ENCODE peak calls at places on chromosome 6, in seven cellular contexts. K is AG09309, F is progenitor cell of endocrine pancreas, B is myocyte, A is memory B cell, P is RWPE1, N is NCI-H748 treated with DMSO at 0.1 percent for 48 hours. C is an unnamed sample.

GRCh38 chr6:136886110-136886509 is 36.0 kb upstream of the SLC35D3 start:
- DNase-seq in K (no peak), F (no peak), B (no peak), A (no peak), P (peak), N (no peak), C (no peak)

GRCh38 chr6:4192173-4192572 is 56.8 kb upstream of the ECI2 start:
- DNase-seq in K (no peak), F (no peak), B (peak), A (no peak), P (no peak), N (no peak), C (no peak)

GRCh38 chr6:156773935-156774871 is 3.0 kb upstream of the ARID1B start:
- DNase-seq in K (no peak), F (no peak), B (no peak), A (no peak), P (no peak), N (no peak), C (no peak)

GRCh38 chr6:3534599-3534998 is 77.7 kb upstream of the SLC22A23 start:
- DNase-seq in K (no peak), F (no peak), B (no peak), A (no peak), P (no peak), N (no peak), C (no peak)

GRCh38 chr6:131979515-131980337 is 28.6 kb upstream of the CCN2 start:
- DNase-seq in K (peak), F (no peak), B (no peak), A (no peak), P (no peak), N (no peak), C (no peak)

GRCh38 chr6:30568245-30568644 is 3.0 kb upstream of the ABCF1 start:
- DNase-seq in K (no peak), F (no peak), B (no peak), A (no peak), P (no peak), N (no peak), C (no peak)

GRCh38 chr6:31246051-31246495 is 25.8 kb downstream of the HLA-C start:
- DNase-seq in K (peak), F (no peak), B (peak), A (no peak), P (peak), N (no peak), C (no peak)

GRCh38 chr6:109002100-109002697 is 92.4 kb downstream of the SESN1 start:
- DNase-seq in K (peak), F (no peak), B (peak), A (no peak), P (no peak), N (no peak), C (no peak)

GRCh38 chr6:24321538-24322162 is 36.2 kb downstream of the DCDC2 start:
- DNase-seq in K (no peak), F (no peak), B (no peak), A (no peak), P (no peak), N (no peak), C (no peak)